ENCODE peak calls at places on chromosome 1, in five cellular contexts. V, F, B, Y and O are unnamed samples.

GRCh38 chr1:98704474-98704873 is 43.0 kb downstream of the SNX7 start:
- DNase-seq in Y (no peak), F (no peak), V (no peak), B (no peak), O (no peak)

GRCh38 chr1:214296860-214297699 is 16.1 kb downstream of the SMYD2 start:
- DNase-seq in Y (no peak), B (no peak), F (no peak), V (no peak), O (no peak)

GRCh38 chr1:190540366-190540765 is 62.7 kb upstream of the BRINP3 start:
- DNase-seq in Y (no peak), B (no peak), V (no peak), F (no peak), O (no peak)

GRCh38 chr1:89635825-89636815 is 3.2 kb downstream of the LRRC8C start:
- DNase-seq in F (no peak), V (no peak), Y (no peak), B (no peak), O (no peak)

GRCh38 chr1:111448482-111448917 is 556 bp downstream of the WDR77 start:
- DNase-seq in F (peak), B (peak), V (no peak), Y (no peak), O (no peak)

GRCh38 chr1:108028841-108029401 is 63.9 kb upstream of the VAV3 start:
- DNase-seq in B (no peak), V (no peak), Y (no peak), F (no peak), O (no peak)

GRCh38 chr1:230550428-230550827 is 91.9 kb upstream of the COG2 start:
- DNase-seq in V (no peak), B (no peak), Y (no peak), F (no peak), O (no peak)

GRCh38 chr1:32142446-32143301 is 34.8 kb downstream of the KPNA6 start:
- DNase-seq in B (peak), Y (peak), V (peak), F (no peak), O (no peak)

GRCh38 chr1:7541629-7542028 is 229.5 kb upstream of the VAMP3 start:
- DNase-seq in F (no peak), Y (no peak), B (no peak), V (no peak), O (no peak)

GRCh38 chr1:93552751-93553455 is 105.0 kb downstream of the FNBP1L start:
- DNase-seq in F (no peak), V (no peak), B (no peak), Y (no peak), O (no peak)

GRCh38 chr1:161074676-161075368 is 5.1 kb upstream of the ARHGAP30 start:
- DNase-seq in Y (no peak), B (no peak), V (peak), F (no peak), O (no peak)

GRCh38 chr1:19505694-19506457 is 20.5 kb upstream of the CAPZB start:
- DNase-seq in V (no peak), Y (no peak), B (no peak), F (peak), O (no peak)

GRCh38 chr1:25103180-25103790 is 129.0 kb downstream of the SYF2 start:
- DNase-seq in V (no peak), B (no peak), F (no peak), Y (no peak), O (no peak)

GRCh38 chr1:8495928-8496401 is 178.1 kb downstream of the SLC45A1 start:
- DNase-seq in B (no peak), V (no peak), F (peak), Y (no peak), O (no peak)

GRCh38 chr1:32426489-32427255 is 32.4 kb upstream of the BSDC1 start:
- DNase-seq in V (no peak), B (no peak), Y (peak), F (no peak), O (no peak)

GRCh38 chr1:209430821-209431259 is 152.7 kb upstream of the CAMK1G start:
- DNase-seq in B (no peak), Y (no peak), F (no peak), V (no peak), O (no peak)

GRCh38 chr1:198563578-198563977 is 23.1 kb upstream of the ATP6V1G3 start:
- DNase-seq in B (no peak), F (no peak), V (peak), Y (no peak), O (no peak)

GRCh38 chr1:196078691-196079090 is 529.5 kb downstream of the KCNT2 start:
- DNase-seq in V (no peak), B (no peak), Y (no peak), F (no peak), O (no peak)

GRCh38 chr1:114458208-114458777 is 52.7 kb downstream of the TRIM33 start:
- DNase-seq in Y (no peak), F (no peak), V (no peak), B (no peak), O (no peak)

GRCh38 chr1:159913451-159914192 is 11.7 kb downstream of the TAGLN2 start:
- DNase-seq in Y (no peak), B (no peak), V (no peak), F (no peak), O (no peak)

GRCh38 chr1:907611-908451 is 15.9 kb upstream of the SAMD11 start:
- DNase-seq in V (peak), B (peak), Y (no peak), F (no peak), O (no peak)

GRCh38 chr1:118136511-118136937 is 48.5 kb downstream of the SPAG17 start:
- DNase-seq in Y (no peak), B (no peak), V (no peak), F (no peak), O (no peak)

GRCh38 chr1:43986712-43987111 is 4.7 kb upstream of the CCDC24 start:
- DNase-seq in Y (no peak), F (no peak), V (no peak), B (no peak), O (no peak)

GRCh38 chr1:205492201-205492667 is 12.2 kb upstream of the CDK18 start:
- DNase-seq in F (no peak), B (no peak), Y (no peak), V (no peak), O (peak)

GRCh38 chr1:172883387-172883791 is 167.4 kb downstream of the TNFSF18 start:
- DNase-seq in Y (no peak), F (no peak), V (no peak), B (no peak), O (no peak)

GRCh38 chr1:9121891-9122409 is 7.0 kb downstream of the GPR157 start:
- DNase-seq in Y (no peak), V (no peak), B (no peak), F (no peak), O (no peak)

GRCh38 chr1:165827199-165828102 is at the start of gene UCK2:
- DNase-seq in V (peak), B (peak), F (peak), Y (peak), O (peak)

GRCh38 chr1:41365772-41366427 is 4.7 kb downstream of the FOXO6 start:
- DNase-seq in B (no peak), V (no peak), F (no peak), Y (no peak), O (no peak)

GRCh38 chr1:161258439-161259386 is at the start of gene PCP4L1:
- DNase-seq in F (no peak), Y (peak), B (no peak), V (peak), O (no peak)

GRCh38 chr1:53517109-53517508 is 57.9 kb downstream of the DMRTB1 start:
- DNase-seq in V (no peak), Y (no peak), B (no peak), F (no peak), O (no peak)

GRCh38 chr1:173532237-173532636 is 55.1 kb downstream of the PRDX6 start:
- DNase-seq in F (no peak), Y (no peak), B (no peak), V (no peak), O (no peak)

GRCh38 chr1:21610027-21610426 is 59.1 kb downstream of the RAP1GAP start:
- DNase-seq in F (no peak), B (no peak), Y (no peak), V (no peak), O (no peak)

GRCh38 chr1:197130677-197131304 is 15.7 kb downstream of the ASPM start:
- DNase-seq in V (no peak), Y (no peak), B (no peak), F (no peak), O (no peak)

GRCh38 chr1:203661572-203661971 is 34.9 kb downstream of the ATP2B4 start:
- DNase-seq in Y (no peak), V (no peak), B (no peak), F (no peak), O (no peak)

GRCh38 chr1:192358822-192359221 is 42.0 kb downstream of the RGS21 start:
- DNase-seq in F (no peak), Y (no peak), B (no peak), V (no peak), O (no peak)

GRCh38 chr1:199612976-199613774 is 414.3 kb upstream of the NR5A2 start:
- DNase-seq in F (peak), V (no peak), Y (no peak), B (no peak), O (no peak)

GRCh38 chr1:38962113-38962512 is 20.5 kb upstream of the RHBDL2 start:
- DNase-seq in B (no peak), F (no peak), V (no peak), Y (no peak), O (no peak)